ENCODE peak calls at places on chromosomes 7 and 10, in nine cellular contexts. G, X, F, U, P, J, O, E and C are unnamed samples.

GRCh38 chr10:50968386-50969091 is 83.1 kb upstream of the A1CF start:
- DNase-seq in U (no peak), E (no peak), G (no peak), J (no peak), O (no peak), X (no peak), F (no peak), P (no peak), C (no peak)

GRCh38 chr7:63057265-63057664 is 941.4 kb upstream of the ZNF722 start:
- DNase-seq in E (no peak), U (no peak), F (no peak), O (no peak), J (no peak), G (no peak), P (no peak), X (no peak), C (no peak)

GRCh38 chr7:149859881-149860280 is 13.9 kb upstream of the ATP6V0E2 start:
- DNase-seq in G (no peak), E (no peak), O (no peak), U (no peak), J (no peak), X (no peak), P (no peak), F (no peak), C (no peak)

GRCh38 chr7:26538683-26539082 is 247.0 kb downstream of the SNX10 start:
- DNase-seq in J (no peak), E (no peak), F (no peak), U (no peak), O (no peak), G (no peak), P (no peak), X (no peak), C (no peak)

GRCh38 chr10:57715233-57715632 is 552.5 kb downstream of the IPMK start:
- DNase-seq in X (no peak), J (no peak), P (no peak), F (no peak), E (no peak), O (no peak), U (no peak), G (no peak), C (no peak)

GRCh38 chr7:130276796-130277762 is 10.4 kb downstream of the CPA2 start:
- DNase-seq in F (no peak), U (peak; percentile 57), J (no peak), P (peak; percentile 43), O (peak; percentile 79), G (no peak), X (no peak), E (no peak), C (no peak)

GRCh38 chr7:10802526-10802925 is 171.1 kb upstream of the PHF14 start:
- DNase-seq in P (no peak), G (no peak), U (peak; percentile 38), X (no peak), O (peak; percentile 94), J (no peak), E (no peak), F (no peak), C (no peak)

GRCh38 chr7:4814463-4814862 is 39.0 kb downstream of the AP5Z1 start:
- DNase-seq in J (no peak), P (no peak), E (no peak), O (no peak), U (no peak), X (peak; percentile 24), F (no peak), G (peak; percentile 38), C (no peak)

GRCh38 chr7:82559203-82559805 is 115.7 kb upstream of the CACNA2D1 start:
- DNase-seq in E (peak; percentile 62), F (no peak), O (peak; percentile 40), P (peak; percentile 12), X (peak; percentile 72), U (no peak), G (no peak), J (no peak), C (peak; percentile 10)

GRCh38 chr7:134649231-134649775 is 2.6 kb downstream of the BPGM start:
- DNase-seq in U (peak; percentile 13), G (no peak), J (no peak), P (no peak), X (no peak), O (no peak), E (no peak), F (no peak), C (no peak)

GRCh38 chr7:30040938-30041337 is 12.7 kb downstream of the PLEKHA8 start:
- DNase-seq in X (no peak), O (no peak), P (no peak), G (no peak), J (no peak), E (no peak), U (no peak), F (no peak), C (no peak)

GRCh38 chr10:35607475-35608316 is 2.6 kb downstream of the GJD4 start:
- DNase-seq in X (peak; percentile 71), E (peak; percentile 21), O (no peak), P (no peak), J (no peak), G (peak; percentile 37), U (peak; percentile 14), F (no peak), C (no peak)

GRCh38 chr10:11012880-11013279 is 4.8 kb upstream of the CELF2 start:
- DNase-seq in U (no peak), J (no peak), G (no peak), F (no peak), E (no peak), O (no peak), X (no peak), P (no peak), C (no peak)

GRCh38 chr10:28127881-28128280 is 129.0 kb upstream of the ODAD2 start:
- DNase-seq in P (no peak), F (no peak), O (no peak), G (no peak), X (no peak), E (no peak), U (no peak), J (no peak), C (no peak)

DNA sequence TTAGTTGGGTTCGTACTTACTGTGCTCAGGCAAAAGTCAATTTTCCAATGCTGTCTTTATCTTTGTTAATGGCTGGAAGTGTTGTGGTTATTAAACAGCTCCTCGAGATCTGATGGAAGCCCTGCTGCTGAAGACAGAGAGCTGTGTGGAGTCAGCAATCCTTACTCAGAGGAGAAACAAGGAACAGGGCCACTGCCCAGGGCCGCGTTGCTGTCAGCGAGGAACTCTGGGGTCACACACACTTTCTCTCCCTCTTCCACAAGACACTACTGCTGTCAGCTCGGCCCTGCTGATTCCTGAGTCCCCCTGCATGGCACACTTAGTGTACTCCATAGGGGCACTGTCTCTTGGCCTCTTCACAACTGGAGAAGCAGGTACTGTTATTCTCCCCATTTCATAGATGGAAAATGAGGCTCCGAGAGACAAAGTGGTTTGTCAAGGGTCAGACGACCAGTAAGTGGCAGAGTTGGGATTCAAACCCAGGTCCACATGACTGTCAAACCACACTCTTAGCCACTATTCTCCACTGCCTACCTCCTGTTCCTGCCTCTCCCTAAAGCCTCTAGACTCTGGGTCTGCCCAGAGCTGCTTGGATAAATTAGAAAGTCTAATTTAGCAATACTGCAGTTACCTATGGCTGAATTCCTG is 29.3 kb upstream of the PDCD4 start:
- DNase-seq in E (no peak), J (no peak), U (no peak), X (no peak), P (peak; percentile 68), F (no peak), O (no peak), G (no peak), C (no peak)
- TF ChIP-seq CTCF in E (no peak), J (no peak), U (no peak), X (no peak), P (no peak), F (no peak), O (no peak), G (no peak), C (no peak)

GRCh38 chr7:127446842-127447241 is 54.3 kb upstream of the ZNF800 start:
- DNase-seq in X (no peak), F (no peak), E (no peak), J (no peak), O (no peak), U (no peak), G (no peak), P (no peak), C (no peak)

GRCh38 chr7:127448566-127448965 is 56.1 kb upstream of the ZNF800 start:
- DNase-seq in U (no peak), P (no peak), O (no peak), J (no peak), G (no peak), X (no peak), E (no peak), F (no peak), C (no peak)

DNA sequence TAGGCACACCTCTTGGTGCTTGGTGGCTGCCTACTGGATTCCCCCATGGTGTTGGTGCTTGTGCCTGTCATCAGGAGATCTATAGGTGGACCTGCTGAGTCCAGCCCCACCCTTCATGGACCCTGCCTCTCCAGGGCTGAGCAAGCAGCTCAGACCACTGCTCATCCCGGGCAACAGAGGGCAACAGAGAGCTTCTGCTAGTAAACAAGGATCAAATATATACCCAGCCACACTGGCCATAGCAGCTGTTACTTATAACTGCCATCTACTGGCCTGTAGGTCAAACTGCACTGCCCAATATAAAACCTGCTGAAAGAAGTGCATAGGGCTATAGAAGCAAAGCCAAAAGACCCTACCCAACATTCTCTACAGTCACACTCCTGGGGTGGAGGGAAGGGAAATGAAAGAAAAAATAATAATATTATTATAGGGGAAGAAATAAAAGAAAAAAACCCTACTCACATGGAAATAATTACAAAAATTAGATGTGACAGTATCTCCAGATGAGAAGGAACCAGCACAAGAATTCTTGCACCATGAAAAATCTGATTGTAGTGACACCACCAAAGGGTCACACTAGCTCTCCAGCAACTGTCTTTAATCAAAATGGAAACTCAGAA is 54.9 kb upstream of the ZNF800 start:
- DNase-seq in G (peak; percentile 72), P (peak; percentile 86), U (peak; percentile 46), O (peak; percentile 44), X (peak; percentile 42), E (peak; percentile 68), J (peak; percentile 5), F (no peak), C (peak; percentile 5)
- TF ChIP-seq CTCF in G (peak; percentile 76), P (peak; percentile 77), U (peak; percentile 41), O (peak; percentile 56), X (peak; percentile 66), E (peak; percentile 72), J (peak; percentile 63), F (peak; percentile 66), C (peak; percentile 41)

GRCh38 chr7:128430207-128430606 is 20.4 kb upstream of the IMPDH1 start:
- DNase-seq in E (no peak), O (no peak), P (no peak), U (no peak), G (no peak), F (no peak), X (no peak), J (no peak), C (no peak)
- TF ChIP-seq CTCF in E (no peak), O (no peak), P (no peak), U (no peak), G (no peak), F (no peak), X (no peak), J (no peak), C (no peak)

GRCh38 chr7:15725036-15725435 is 38.6 kb upstream of the MEOX2 start:
- DNase-seq in X (no peak), E (no peak), P (no peak), F (no peak), O (no peak), U (no peak), J (no peak), G (no peak), C (no peak)

GRCh38 chr7:15723840-15724239 is 37.4 kb upstream of the MEOX2 start:
- DNase-seq in J (no peak), P (no peak), E (no peak), O (no peak), F (no peak), X (no peak), U (no peak), G (no peak), C (no peak)

GRCh38 chr7:15720849-15721471 is 34.5 kb upstream of the MEOX2 start:
- DNase-seq in O (peak; percentile 13), U (peak; percentile 78), J (peak; percentile 20), P (peak; percentile 42), E (peak; percentile 27), G (peak; percentile 10), F (no peak), X (peak; percentile 5), C (peak; percentile 27)
- TF ChIP-seq CTCF in O (peak; percentile 71), U (peak; percentile 83), J (peak; percentile 70), P (peak; percentile 71), E (peak; percentile 66), G (peak; percentile 50), F (peak; percentile 74), X (peak; percentile 99), C (peak; percentile 71)